ENCODE peak calls at places on chromosome 2, in eight cellular contexts. S, Z, Y, A, V, X, F and G are unnamed samples.

GRCh38 chr2:95267458-95268207 is 6.6 kb upstream of the PROM2 start:
- DNase-seq in A (no peak), X (no peak), V (no peak), F (no peak), Z (no peak), Y (no peak), S (no peak), G (no peak)

GRCh38 chr2:180787330-180787729 is 193.1 kb upstream of the UBE2E3 start:
- DNase-seq in X (no peak), Z (no peak), V (no peak), Y (no peak), F (no peak), S (no peak), A (no peak), G (no peak)

GRCh38 chr2:23486676-23487075 is 101.7 kb downstream of the KLHL29 start:
- DNase-seq in A (no peak), F (no peak), S (no peak), Z (no peak), V (no peak), Y (no peak), X (no peak), G (no peak)

GRCh38 chr2:217430916-217431576 is 571.2 kb upstream of the TNP1 start:
- DNase-seq in X (no peak), Z (peak; percentile 29), Y (no peak), F (no peak), S (no peak), V (no peak), A (no peak), G (peak; percentile 86)

GRCh38 chr2:219524817-219525216 is 10.5 kb downstream of the ASIC4 start:
- DNase-seq in Y (no peak), A (no peak), S (no peak), X (no peak), Z (no peak), F (no peak), V (no peak), G (no peak)

GRCh38 chr2:20242727-20243377 is 17.9 kb upstream of the SDC1 start:
- DNase-seq in Z (no peak), Y (no peak), S (no peak), X (no peak), F (no peak), V (peak; percentile 61), A (no peak), G (no peak)

GRCh38 chr2:163723881-163724280 is 11.9 kb downstream of the FIGN start:
- DNase-seq in Y (no peak), F (no peak), X (no peak), V (no peak), Z (no peak), A (no peak), S (no peak), G (no peak)

GRCh38 chr2:96148410-96149217 is 3.4 kb upstream of the DUSP2 start:
- DNase-seq in X (peak; percentile 91), A (no peak), V (peak; percentile 94), S (peak; percentile 62), Z (peak; percentile 35), F (peak; percentile 72), Y (peak; percentile 73), G (peak; percentile 97)

GRCh38 chr2:96250188-96250587 is 15.6 kb downstream of the TMEM127 start:
- DNase-seq in F (no peak), S (no peak), Y (no peak), A (no peak), V (no peak), Z (no peak), X (no peak), G (no peak)

GRCh38 chr2:174844295-174844708 is 80.0 kb upstream of the CHRNA1 start:
- DNase-seq in A (no peak), S (no peak), X (no peak), Y (no peak), F (no peak), V (peak; percentile 45), Z (no peak), G (no peak)

GRCh38 chr2:211055438-211055837 is 499.0 kb downstream of the CPS1 start:
- DNase-seq in A (peak; percentile 9), F (no peak), Y (no peak), V (peak; percentile 42), Z (no peak), X (no peak), S (no peak), G (peak; percentile 11)

GRCh38 chr2:239394346-239394945 is 6.4 kb downstream of the HDAC4 start:
- DNase-seq in X (no peak), A (no peak), S (no peak), Y (no peak), Z (no peak), F (no peak), V (no peak), G (no peak)

GRCh38 chr2:184577056-184577455 is 21.3 kb upstream of the ZNF804A start:
- DNase-seq in Z (no peak), A (no peak), V (no peak), Y (no peak), X (no peak), S (no peak), F (no peak), G (no peak)

GRCh38 chr2:145755019-145755837 is 1235.3 kb upstream of the ZEB2 start:
- DNase-seq in Z (no peak), F (no peak), X (no peak), Y (no peak), V (no peak), A (no peak), S (no peak), G (no peak)

GRCh38 chr2:96802281-96802595 is 13.8 kb upstream of the CNNM3 start:
- DNase-seq in F (no peak), V (no peak), Y (no peak), X (no peak), Z (no peak), S (no peak), A (no peak), G (no peak)

GRCh38 chr2:175605989-175606841 is 395.9 kb downstream of the LNPK start:
- DNase-seq in F (no peak), Z (peak; percentile 39), V (peak; percentile 87), Y (no peak), A (no peak), X (no peak), S (no peak), G (no peak)

GRCh38 chr2:176251928-176252327 is 17.3 kb upstream of the MTX2 start:
- DNase-seq in X (no peak), F (no peak), Z (no peak), A (no peak), Y (no peak), S (no peak), V (no peak), G (peak; percentile 27)

GRCh38 chr2:239186516-239186915 is 214.3 kb downstream of the HDAC4 start:
- DNase-seq in Y (no peak), S (no peak), X (no peak), F (no peak), V (no peak), Z (no peak), A (no peak), G (no peak)

GRCh38 chr2:65877331-65877791 is 445.0 kb upstream of the SPRED2 start:
- DNase-seq in X (no peak), A (no peak), Y (no peak), Z (peak; percentile 13), S (no peak), V (no peak), F (no peak), G (no peak)

GRCh38 chr2:27734305-27734704 is 37.2 kb upstream of the MRPL33 start:
- DNase-seq in S (no peak), Z (no peak), Y (no peak), X (no peak), F (no peak), A (no peak), V (no peak), G (no peak)

GRCh38 chr2:68774569-68775271 is 40.1 kb downstream of the ARHGAP25 start:
- DNase-seq in S (peak; percentile 94), A (no peak), Z (no peak), F (peak; percentile 80), X (no peak), V (no peak), Y (peak; percentile 84), G (peak; percentile 97)

GRCh38 chr2:101305492-101306123 is 2.9 kb downstream of the RNF149 start:
- DNase-seq in A (no peak), Z (no peak), S (no peak), F (no peak), V (no peak), X (peak; percentile 49), Y (no peak), G (peak; percentile 43)

GRCh38 chr2:239822146-239822945 is 202.8 kb downstream of the NDUFA10 start:
- DNase-seq in Z (no peak), V (no peak), Y (peak; percentile 0), A (no peak), X (no peak), F (no peak), S (no peak), G (peak; percentile 59)

GRCh38 chr2:171553858-171554257 is 31.6 kb downstream of the CYBRD1 start:
- DNase-seq in Y (no peak), F (no peak), S (no peak), A (no peak), X (no peak), V (peak; percentile 75), Z (no peak), G (peak; percentile 20)

GRCh38 chr2:206154197-206154596 is 5.0 kb downstream of the NDUFS1 start:
- DNase-seq in F (no peak), S (no peak), V (peak; percentile 70), X (no peak), Y (no peak), A (no peak), Z (no peak), G (peak; percentile 96)

GRCh38 chr2:105455488-105455991 is 56.7 kb upstream of the FHL2 start:
- DNase-seq in V (peak; percentile 32), Z (peak; percentile 99), X (peak; percentile 55), A (no peak), S (no peak), F (no peak), Y (no peak), G (peak; percentile 25)

GRCh38 chr2:55169915-55170314 is 62.2 kb downstream of the CLHC1 start:
- DNase-seq in S (no peak), F (no peak), A (no peak), Z (no peak), Y (no peak), X (no peak), V (no peak), G (no peak)

GRCh38 chr2:73156539-73157124 is 43.9 kb upstream of the RAB11FIP5 start:
- DNase-seq in A (peak; percentile 76), F (peak; percentile 57), Z (no peak), X (peak; percentile 81), V (peak; percentile 36), S (peak; percentile 65), Y (peak; percentile 52), G (peak; percentile 67)

GRCh38 chr2:241109210-241110088 is 7.4 kb upstream of the MTERF4 start:
- DNase-seq in X (no peak), V (no peak), S (no peak), Y (no peak), A (no peak), F (no peak), Z (no peak), G (no peak)

GRCh38 chr2:232544674-232545073 is 5.2 kb downstream of the CHRNG start:
- DNase-seq in A (no peak), Z (no peak), V (no peak), X (no peak), F (no peak), S (no peak), Y (no peak), G (no peak)

GRCh38 chr2:132521321-132521720 is 104.7 kb downstream of the GPR39 start:
- DNase-seq in F (no peak), V (no peak), A (no peak), Y (no peak), S (no peak), X (peak; percentile 16), Z (no peak), G (no peak)

GRCh38 chr2:99386011-99386410 is 48.8 kb downstream of the EIF5B start:
- DNase-seq in F (no peak), S (no peak), V (no peak), X (no peak), A (no peak), Y (no peak), Z (no peak), G (no peak)

GRCh38 chr2:163466583-163466982 is 269.2 kb downstream of the FIGN start:
- DNase-seq in Y (no peak), F (no peak), A (no peak), S (no peak), X (no peak), V (peak; percentile 90), Z (no peak), G (peak; percentile 57)